ENCODE peak calls at places on chromosome 22, in four cellular contexts. M is A549, D is tibial nerve, Q is HCT116. V is an unnamed sample.

GRCh38 chr22:44291265-44292006 is 21.3 kb downstream of the SHISAL1 start:
- DNase-seq in D (no peak), Q (no peak), M (no peak), V (no peak)

GRCh38 chr22:17191163-17191562 is 28.1 kb downstream of the ADA2 start:
- DNase-seq in Q (no peak), M (no peak), D (no peak), V (no peak)

GRCh38 chr22:44086759-44087158 is 62.7 kb downstream of the PARVB start:
- DNase-seq in Q (no peak), D (no peak), M (no peak), V (no peak)

GRCh38 chr22:42695294-42695693 is 25.4 kb downstream of the A4GALT start:
- DNase-seq in D (no peak), Q (no peak), M (no peak), V (no peak)

GRCh38 chr22:50683994-50684371 is 11.4 kb downstream of the SHANK3 start:
- DNase-seq in D (no peak), Q (no peak), M (no peak), V (no peak)

GRCh38 chr22:26502688-26503561 is 9.3 kb downstream of the TFIP11 start:
- DNase-seq in Q (no peak), M (peak; percentile 37), D (no peak), V (peak; percentile 14)

GRCh38 chr22:44256860-44257560 is 55.7 kb downstream of the SHISAL1 start:
- DNase-seq in Q (no peak), D (no peak), M (no peak), V (no peak)

GRCh38 chr22:17303840-17304779 is 65.2 kb upstream of the CECR2 start:
- DNase-seq in M (no peak), Q (no peak), D (no peak), V (no peak)

GRCh38 chr22:21010426-21011113 is 4.4 kb upstream of the P2RX6 start:
- DNase-seq in D (no peak), Q (no peak), M (no peak), V (no peak)

GRCh38 chr22:35021166-35021565 is 44.8 kb upstream of the ISX start:
- DNase-seq in D (no peak), M (no peak), Q (no peak), V (no peak)

GRCh38 chr22:42752230-42752746 is 31.6 kb upstream of the A4GALT start:
- DNase-seq in D (no peak), M (peak; percentile 51), Q (no peak), V (no peak)

GRCh38 chr22:35192121-35192918 is 65.0 kb upstream of the HMGXB4 start:
- DNase-seq in D (no peak), M (peak; percentile 3), Q (no peak), V (no peak)

GRCh38 chr22:49046546-49047305 is 780.9 kb downstream of the BRD1 start:
- DNase-seq in Q (peak; percentile 46), M (peak; percentile 60), D (no peak), V (peak; percentile 5)

GRCh38 chr22:25109878-25110595 is 89.6 kb upstream of the CRYBB3 start:
- DNase-seq in Q (no peak), D (no peak), M (no peak), V (no peak)

GRCh38 chr22:32204211-32204855 is 540 bp downstream of the RFPL2 start:
- DNase-seq in M (peak; percentile 36), D (no peak), Q (no peak), V (peak; percentile 45)

GRCh38 chr22:25156736-25157135 is 42.9 kb upstream of the CRYBB3 start:
- DNase-seq in Q (no peak), D (no peak), M (no peak), V (no peak)

GRCh38 chr22:25658641-25659040 is 83.3 kb upstream of the MYO18B start:
- DNase-seq in Q (no peak), D (no peak), M (no peak), V (no peak)

GRCh38 chr22:47618180-47618579 is 855.7 kb downstream of the TBC1D22A start:
- DNase-seq in D (no peak), Q (no peak), M (no peak), V (no peak)

GRCh38 chr22:28299760-28300159 is 379.9 kb downstream of the TTC28 start:
- DNase-seq in Q (no peak), M (no peak), D (no peak), V (no peak)

GRCh38 chr22:50414476-50415248 is 60.2 kb downstream of the SBF1 start:
- DNase-seq in D (no peak), M (no peak), Q (no peak), V (no peak)

GRCh38 chr22:31790240-31790639 is 36.4 kb downstream of the DEPDC5 start:
- DNase-seq in M (no peak), D (no peak), Q (no peak), V (no peak)

GRCh38 chr22:33962409-33962808 is 42.1 kb upstream of the LARGE1 start:
- DNase-seq in M (no peak), Q (no peak), D (no peak), V (no peak)

GRCh38 chr22:44721206-44721605 is 19.2 kb downstream of the PRR5 start:
- DNase-seq in Q (no peak), D (no peak), M (no peak), V (no peak)

GRCh38 chr22:27204817-27205216 is 547.4 kb downstream of the MIAT start:
- DNase-seq in M (no peak), Q (no peak), D (no peak), V (no peak)

GRCh38 chr22:23054531-23055257 is 15.6 kb upstream of the GNAZ start:
- DNase-seq in M (no peak), D (no peak), Q (no peak), V (no peak)

GRCh38 chr22:28018461-28018927 is 99.4 kb upstream of the PITPNB start:
- DNase-seq in Q (no peak), D (no peak), M (no peak), V (no peak)

GRCh38 chr22:20530368-20531153 is 23.2 kb downstream of the MED15 start:
- DNase-seq in Q (peak; percentile 56), M (peak; percentile 66), D (no peak), V (peak; percentile 70)

GRCh38 chr22:24962094-24962493 is 9.6 kb downstream of the KIAA1671 start:
- DNase-seq in D (no peak), M (no peak), Q (no peak), V (no peak)

GRCh38 chr22:44807915-44808690 is 55.7 kb downstream of the ARHGAP8 start:
- DNase-seq in D (no peak), M (no peak), Q (no peak), V (no peak)

GRCh38 chr22:19410941-19411689 is 20.4 kb downstream of the HIRA start:
- DNase-seq in M (no peak), D (no peak), Q (no peak), V (no peak)

GRCh38 chr22:39013923-39014722 is at the start of gene APOBEC3C:
- DNase-seq in Q (peak; percentile 65), D (peak; percentile 83), M (peak; percentile 80), V (peak; percentile 76)
- TF ChIP-seq CTCF in Q (no peak), D (no peak), M (no peak), V (no peak)

DNA sequence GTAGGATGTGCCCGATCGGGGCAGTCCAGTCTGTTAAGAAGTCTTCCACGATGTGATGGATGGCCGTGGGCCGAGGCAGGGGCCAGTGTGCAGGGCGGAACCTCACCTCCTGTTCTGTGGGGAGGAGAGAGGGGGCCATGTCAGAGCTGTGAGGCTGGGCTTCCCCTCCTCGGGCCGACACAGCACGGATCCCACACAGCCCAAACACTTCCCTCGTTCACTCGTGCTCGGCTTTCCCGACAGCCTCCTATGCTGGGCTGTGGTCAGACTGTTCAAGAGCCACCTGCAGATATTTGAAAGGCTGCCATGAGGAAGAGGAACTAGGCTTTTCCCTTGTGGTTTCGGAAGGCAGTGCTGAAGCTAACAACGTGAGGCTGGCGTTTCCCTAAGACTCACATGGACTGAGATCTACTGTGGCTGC is 12.3 kb upstream of the TXN2 start:
- DNase-seq in D (peak; percentile 42), Q (no peak), M (no peak), V (no peak)
- TF ChIP-seq CTCF in D (no peak), Q (no peak), M (no peak), V (no peak)

GRCh38 chr22:37610480-37611148 is 2.0 kb downstream of the GGA1 start:
- DNase-seq in Q (no peak), D (no peak), M (no peak), V (no peak)

GRCh38 chr22:37609240-37610152 is 862 bp downstream of the GGA1 start:
- DNase-seq in Q (no peak), D (peak; percentile 22), M (no peak), V (no peak)

GRCh38 chr22:37607912-37608476 is 640 bp upstream of the GGA1 start:
- DNase-seq in M (no peak), D (no peak), Q (no peak), V (no peak)

GRCh38 chr22:37607010-37607911 is 1.4 kb upstream of the GGA1 start:
- DNase-seq in Q (peak; percentile 83), D (peak; percentile 78), M (peak; percentile 83), V (peak; percentile 99)

GRCh38 chr22:37608477-37609239 is at the start of gene GGA1:
- DNase-seq in Q (peak; percentile 96), M (peak; percentile 96), D (peak; percentile 90), V (peak; percentile 95)
- TF ChIP-seq CTCF in Q (no peak), M (no peak), D (no peak), V (no peak)

GRCh38 chr22:45867118-45867905 is 109.7 kb downstream of the WNT7B start:
- DNase-seq in M (no peak), Q (no peak), D (no peak), V (no peak)
- TF ChIP-seq CTCF in M (no peak), Q (no peak), D (no peak), V (no peak)

DNA sequence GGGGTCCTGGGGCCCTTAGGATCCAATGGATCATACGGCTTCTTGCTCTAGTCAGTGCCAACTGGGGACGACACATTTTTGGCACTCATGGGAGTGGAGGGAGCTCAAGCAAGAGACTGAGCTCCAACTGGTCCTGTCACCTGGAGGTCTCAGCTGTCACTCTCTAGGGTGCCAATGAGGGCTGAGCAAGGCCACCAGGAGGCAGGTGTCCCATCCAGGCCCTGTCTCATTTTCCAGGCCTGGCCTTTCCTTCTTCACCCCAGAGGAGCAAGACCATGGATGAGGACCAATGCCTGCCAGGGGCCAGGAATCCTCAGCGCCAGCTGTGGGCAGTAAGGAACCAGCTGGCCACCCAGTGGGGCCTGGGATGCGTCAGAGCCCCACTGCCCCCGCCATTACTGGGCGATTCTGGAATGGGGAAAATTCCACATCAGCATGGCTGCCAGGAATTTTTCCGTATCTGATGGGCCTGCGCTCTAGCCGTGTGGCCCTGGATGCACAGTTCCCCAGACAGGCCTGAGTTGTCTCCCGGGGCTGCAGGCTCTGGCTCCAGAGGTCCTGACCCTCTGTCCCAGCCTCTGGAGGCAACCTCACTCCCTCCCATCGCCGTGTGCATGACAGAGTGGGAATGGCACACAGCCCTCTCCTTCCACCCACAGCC is 676 bp upstream of the GAL3ST1 start:
- DNase-seq in D (peak; percentile 8), M (no peak), Q (no peak), V (no peak)
- TF ChIP-seq CTCF in D (no peak), M (no peak), Q (no peak), V (no peak)

DNA sequence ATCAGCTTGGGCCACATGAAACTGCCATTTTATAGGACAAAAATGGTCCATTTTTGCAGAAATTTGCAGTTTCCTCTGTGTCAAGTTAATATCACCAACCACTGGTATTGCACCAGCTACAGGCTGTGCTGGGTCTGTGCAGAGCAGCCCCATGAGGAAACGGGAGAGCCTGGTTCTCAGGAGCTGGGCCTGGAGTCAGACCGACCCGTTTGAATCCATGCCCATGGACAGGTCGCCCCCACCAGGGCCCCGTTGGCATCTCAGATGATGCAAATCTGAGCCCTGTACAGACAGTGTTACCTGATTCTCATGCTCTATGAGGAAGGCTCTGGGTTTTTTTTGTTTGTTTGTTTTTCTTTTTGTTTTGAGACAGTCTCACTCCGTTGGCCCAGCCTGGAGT is 9.8 kb upstream of the SEC14L6 start:
- DNase-seq in D (no peak), Q (no peak), M (peak; percentile 43), V (peak; percentile 32)
- TF ChIP-seq CTCF in D (no peak), Q (peak; percentile 35), M (peak; percentile 7), V (no peak)